ENCODE peak calls at places on chromosomes 11 and 22, in eight cellular contexts. One of them, this sample, is unnamed.

GRCh38 chr11:79413258-79413657 is 27.6 kb downstream of the TENM4 start:
- DNase-seq in CD4-positive, alpha-beta T cell: no peak
- DNase-seq in brain microvascular endothelial cell: peak
- DNase-seq in GM04503: peak
- DNase-seq in skeletal muscle cell: peak
- DNase-seq in RPMI8226: no peak
- DNase-seq in mucosa of descending colon: peak
- DNase-seq in nucleus accumbens: no peak
- DNase-seq in this sample: peak

GRCh38 chr11:104435498-104435897 is 271.6 kb upstream of the PDGFD start:
- DNase-seq in CD4-positive, alpha-beta T cell: no peak
- DNase-seq in brain microvascular endothelial cell: no peak
- DNase-seq in GM04503: no peak
- DNase-seq in skeletal muscle cell: no peak
- DNase-seq in RPMI8226: no peak
- DNase-seq in mucosa of descending colon: no peak
- DNase-seq in nucleus accumbens: no peak
- DNase-seq in this sample: no peak

GRCh38 chr11:44760917-44761545 is 34.3 kb downstream of the TSPAN18 start:
- DNase-seq in CD4-positive, alpha-beta T cell: no peak
- DNase-seq in brain microvascular endothelial cell: peak
- DNase-seq in GM04503: peak
- DNase-seq in skeletal muscle cell: peak
- DNase-seq in RPMI8226: no peak
- DNase-seq in mucosa of descending colon: peak
- DNase-seq in nucleus accumbens: no peak
- DNase-seq in this sample: no peak

GRCh38 chr22:42805016-42805997 is 51.8 kb downstream of the ARFGAP3 start:
- DNase-seq in CD4-positive, alpha-beta T cell: no peak
- DNase-seq in brain microvascular endothelial cell: no peak
- DNase-seq in GM04503: no peak
- DNase-seq in skeletal muscle cell: no peak
- DNase-seq in RPMI8226: peak
- DNase-seq in mucosa of descending colon: no peak
- DNase-seq in nucleus accumbens: peak
- DNase-seq in this sample: no peak

GRCh38 chr11:76783901-76784813 is 1.0 kb downstream of the TSKU start:
- DNase-seq in CD4-positive, alpha-beta T cell: no peak
- DNase-seq in brain microvascular endothelial cell: peak
- DNase-seq in GM04503: no peak
- DNase-seq in skeletal muscle cell: peak
- DNase-seq in RPMI8226: peak
- DNase-seq in mucosa of descending colon: peak
- DNase-seq in nucleus accumbens: no peak
- DNase-seq in this sample: peak

GRCh38 chr11:121328967-121329653 is 36.5 kb downstream of the SC5D start:
- DNase-seq in CD4-positive, alpha-beta T cell: no peak
- DNase-seq in brain microvascular endothelial cell: no peak
- DNase-seq in GM04503: no peak
- DNase-seq in skeletal muscle cell: no peak
- DNase-seq in RPMI8226: peak
- DNase-seq in mucosa of descending colon: no peak
- DNase-seq in nucleus accumbens: no peak
- DNase-seq in this sample: no peak

GRCh38 chr22:44465563-44465962 is 32.5 kb downstream of the RTL6 start:
- DNase-seq in CD4-positive, alpha-beta T cell: no peak
- DNase-seq in brain microvascular endothelial cell: no peak
- DNase-seq in GM04503: no peak
- DNase-seq in skeletal muscle cell: no peak
- DNase-seq in RPMI8226: no peak
- DNase-seq in mucosa of descending colon: no peak
- DNase-seq in nucleus accumbens: no peak
- DNase-seq in this sample: no peak

GRCh38 chr11:61700221-61700620 is 20.0 kb downstream of the DAGLA start:
- DNase-seq in CD4-positive, alpha-beta T cell: no peak
- DNase-seq in brain microvascular endothelial cell: peak
- DNase-seq in GM04503: peak
- DNase-seq in skeletal muscle cell: no peak
- DNase-seq in RPMI8226: peak
- DNase-seq in mucosa of descending colon: peak
- DNase-seq in nucleus accumbens: no peak
- DNase-seq in this sample: no peak

GRCh38 chr11:1387961-1388762 is 1.6 kb upstream of the BRSK2 start:
- DNase-seq in CD4-positive, alpha-beta T cell: no peak
- DNase-seq in brain microvascular endothelial cell: no peak
- DNase-seq in GM04503: no peak
- DNase-seq in skeletal muscle cell: no peak
- DNase-seq in RPMI8226: peak
- DNase-seq in mucosa of descending colon: no peak
- DNase-seq in nucleus accumbens: no peak
- DNase-seq in this sample: no peak

GRCh38 chr11:94149435-94149834 is 20.8 kb downstream of the PANX1 start:
- DNase-seq in CD4-positive, alpha-beta T cell: no peak
- DNase-seq in brain microvascular endothelial cell: peak
- DNase-seq in GM04503: no peak
- DNase-seq in skeletal muscle cell: peak
- DNase-seq in RPMI8226: no peak
- DNase-seq in mucosa of descending colon: no peak
- DNase-seq in nucleus accumbens: no peak
- DNase-seq in this sample: no peak

GRCh38 chr22:17724678-17725464 is 49.4 kb downstream of the BID start:
- DNase-seq in CD4-positive, alpha-beta T cell: no peak
- DNase-seq in brain microvascular endothelial cell: no peak
- DNase-seq in GM04503: no peak
- DNase-seq in skeletal muscle cell: no peak
- DNase-seq in RPMI8226: no peak
- DNase-seq in mucosa of descending colon: no peak
- DNase-seq in nucleus accumbens: no peak
- DNase-seq in this sample: no peak

GRCh38 chr11:6911946-6912345 is 8.9 kb upstream of the OR2D3 start:
- DNase-seq in CD4-positive, alpha-beta T cell: no peak
- DNase-seq in brain microvascular endothelial cell: peak
- DNase-seq in GM04503: no peak
- DNase-seq in skeletal muscle cell: no peak
- DNase-seq in RPMI8226: no peak
- DNase-seq in mucosa of descending colon: no peak
- DNase-seq in nucleus accumbens: no peak
- DNase-seq in this sample: no peak

GRCh38 chr11:78420255-78420764 is 2.7 kb upstream of the GAB2 start:
- DNase-seq in CD4-positive, alpha-beta T cell: peak
- DNase-seq in brain microvascular endothelial cell: peak
- DNase-seq in GM04503: peak
- DNase-seq in skeletal muscle cell: peak
- DNase-seq in RPMI8226: peak
- DNase-seq in mucosa of descending colon: peak
- DNase-seq in nucleus accumbens: peak
- DNase-seq in this sample: peak

GRCh38 chr22:45483918-45484499 is 18.7 kb upstream of the FBLN1 start:
- DNase-seq in CD4-positive, alpha-beta T cell: no peak
- DNase-seq in brain microvascular endothelial cell: no peak
- DNase-seq in GM04503: no peak
- DNase-seq in skeletal muscle cell: no peak
- DNase-seq in RPMI8226: no peak
- DNase-seq in mucosa of descending colon: no peak
- DNase-seq in nucleus accumbens: no peak
- DNase-seq in this sample: no peak

GRCh38 chr11:102846292-102846691 is 2.9 kb upstream of the MMP3 start:
- DNase-seq in CD4-positive, alpha-beta T cell: no peak
- DNase-seq in brain microvascular endothelial cell: no peak
- DNase-seq in GM04503: no peak
- DNase-seq in skeletal muscle cell: no peak
- DNase-seq in RPMI8226: no peak
- DNase-seq in mucosa of descending colon: no peak
- DNase-seq in nucleus accumbens: no peak
- DNase-seq in this sample: no peak

GRCh38 chr11:69536406-69536805 is 54.9 kb downstream of the LINC01488 start:
- DNase-seq in CD4-positive, alpha-beta T cell: no peak
- DNase-seq in brain microvascular endothelial cell: no peak
- DNase-seq in GM04503: no peak
- DNase-seq in skeletal muscle cell: no peak
- DNase-seq in RPMI8226: no peak
- DNase-seq in mucosa of descending colon: no peak
- DNase-seq in nucleus accumbens: no peak
- DNase-seq in this sample: no peak

GRCh38 chr11:47215366-47215925 is 672 bp downstream of the DDB2 start:
- DNase-seq in CD4-positive, alpha-beta T cell: no peak
- DNase-seq in brain microvascular endothelial cell: no peak
- DNase-seq in GM04503: no peak
- DNase-seq in skeletal muscle cell: no peak
- DNase-seq in RPMI8226: peak
- DNase-seq in mucosa of descending colon: no peak
- DNase-seq in nucleus accumbens: no peak
- DNase-seq in this sample: no peak

GRCh38 chr22:29936186-29936585 is 53.2 kb downstream of the MTMR3 start:
- DNase-seq in CD4-positive, alpha-beta T cell: no peak
- DNase-seq in brain microvascular endothelial cell: no peak
- DNase-seq in GM04503: no peak
- DNase-seq in skeletal muscle cell: no peak
- DNase-seq in RPMI8226: no peak
- DNase-seq in mucosa of descending colon: no peak
- DNase-seq in nucleus accumbens: no peak
- DNase-seq in this sample: no peak

GRCh38 chr11:47234669-47235075 is 13.9 kb downstream of the ACP2 start:
- DNase-seq in CD4-positive, alpha-beta T cell: peak
- DNase-seq in brain microvascular endothelial cell: peak
- DNase-seq in GM04503: no peak
- DNase-seq in skeletal muscle cell: no peak
- DNase-seq in RPMI8226: no peak
- DNase-seq in mucosa of descending colon: no peak
- DNase-seq in nucleus accumbens: no peak
- DNase-seq in this sample: no peak

GRCh38 chr22:17772249-17772962 is 1.9 kb downstream of the BID start:
- DNase-seq in CD4-positive, alpha-beta T cell: no peak
- DNase-seq in brain microvascular endothelial cell: no peak
- DNase-seq in GM04503: no peak
- DNase-seq in skeletal muscle cell: no peak
- DNase-seq in RPMI8226: no peak
- DNase-seq in mucosa of descending colon: no peak
- DNase-seq in nucleus accumbens: no peak
- DNase-seq in this sample: no peak

GRCh38 chr11:68584097-68584496 is 100.2 kb upstream of the GAL start:
- DNase-seq in CD4-positive, alpha-beta T cell: peak
- DNase-seq in brain microvascular endothelial cell: peak
- DNase-seq in GM04503: no peak
- DNase-seq in skeletal muscle cell: no peak
- DNase-seq in RPMI8226: peak
- DNase-seq in mucosa of descending colon: peak
- DNase-seq in nucleus accumbens: peak
- DNase-seq in this sample: peak

GRCh38 chr11:10913996-10914514 is 56.2 kb upstream of the ZBED5 start:
- DNase-seq in CD4-positive, alpha-beta T cell: no peak
- DNase-seq in brain microvascular endothelial cell: no peak
- DNase-seq in GM04503: no peak
- DNase-seq in skeletal muscle cell: no peak
- DNase-seq in RPMI8226: no peak
- DNase-seq in mucosa of descending colon: no peak
- DNase-seq in nucleus accumbens: no peak
- DNase-seq in this sample: no peak

GRCh38 chr11:2996976-2997375 is 4.8 kb upstream of the NAP1L4 start:
- DNase-seq in CD4-positive, alpha-beta T cell: no peak
- DNase-seq in brain microvascular endothelial cell: no peak
- DNase-seq in GM04503: no peak
- DNase-seq in skeletal muscle cell: no peak
- DNase-seq in RPMI8226: no peak
- DNase-seq in mucosa of descending colon: no peak
- DNase-seq in nucleus accumbens: no peak
- DNase-seq in this sample: no peak

GRCh38 chr11:69634590-69634989 is 6.4 kb upstream of the CCND1 start:
- DNase-seq in CD4-positive, alpha-beta T cell: no peak
- DNase-seq in brain microvascular endothelial cell: no peak
- DNase-seq in GM04503: no peak
- DNase-seq in skeletal muscle cell: no peak
- DNase-seq in RPMI8226: no peak
- DNase-seq in mucosa of descending colon: no peak
- DNase-seq in nucleus accumbens: no peak
- DNase-seq in this sample: no peak

GRCh38 chr11:88103337-88104206 is 71.7 kb downstream of the RAB38 start:
- DNase-seq in CD4-positive, alpha-beta T cell: no peak
- DNase-seq in brain microvascular endothelial cell: peak
- DNase-seq in GM04503: no peak
- DNase-seq in skeletal muscle cell: no peak
- DNase-seq in RPMI8226: peak
- DNase-seq in mucosa of descending colon: peak
- DNase-seq in nucleus accumbens: no peak
- DNase-seq in this sample: no peak

GRCh38 chr11:61897387-61898246 is 6.3 kb upstream of the FADS3 start:
- DNase-seq in CD4-positive, alpha-beta T cell: peak
- DNase-seq in brain microvascular endothelial cell: peak
- DNase-seq in GM04503: no peak
- DNase-seq in skeletal muscle cell: no peak
- DNase-seq in RPMI8226: peak
- DNase-seq in mucosa of descending colon: peak
- DNase-seq in nucleus accumbens: peak
- DNase-seq in this sample: peak

GRCh38 chr22:34966980-34967379 is 99.0 kb upstream of the ISX start:
- DNase-seq in CD4-positive, alpha-beta T cell: no peak
- DNase-seq in brain microvascular endothelial cell: no peak
- DNase-seq in GM04503: no peak
- DNase-seq in skeletal muscle cell: no peak
- DNase-seq in RPMI8226: no peak
- DNase-seq in mucosa of descending colon: no peak
- DNase-seq in nucleus accumbens: no peak
- DNase-seq in this sample: no peak

GRCh38 chr11:46504817-46505613 is 88.8 kb downstream of the AMBRA1 start:
- DNase-seq in CD4-positive, alpha-beta T cell: no peak
- DNase-seq in brain microvascular endothelial cell: peak
- DNase-seq in GM04503: no peak
- DNase-seq in skeletal muscle cell: no peak
- DNase-seq in RPMI8226: no peak
- DNase-seq in mucosa of descending colon: no peak
- DNase-seq in nucleus accumbens: no peak
- DNase-seq in this sample: no peak

GRCh38 chr11:69276165-69276564 is 17.8 kb upstream of the MYEOV start:
- DNase-seq in CD4-positive, alpha-beta T cell: no peak
- DNase-seq in brain microvascular endothelial cell: no peak
- DNase-seq in GM04503: no peak
- DNase-seq in skeletal muscle cell: no peak
- DNase-seq in RPMI8226: no peak
- DNase-seq in mucosa of descending colon: no peak
- DNase-seq in nucleus accumbens: no peak
- DNase-seq in this sample: no peak

This sample was measured in posterior cingulate gyrus.